ENCODE peak calls at places on chromosomes 4 and X, in nine cellular contexts. One of them, this sample, is unnamed.
A peak's percentile ranks its signal among the peaks of the same experiment; 100 is the strongest.

GRCh38 chr4:153067376-153067775 is 131.3 kb downstream of the FHDC1 start:
- DNase-seq in hypothalamus: no peak
- DNase-seq in activated CD4-positive, alpha-beta memory T cell treated with anti-CD3 and anti-CD28 coated beads for 36 hours: no peak
- DNase-seq in effector memory CD8-positive, alpha-beta T cell: no peak
- DNase-seq in GM23338: peak; percentile 30
- DNase-seq in fibroblast of pulmonary artery: peak; percentile 14
- DNase-seq in NCI-H187: no peak
- DNase-seq in EL: peak; percentile 51
- DNase-seq in neural crest cell: no peak
- DNase-seq in this sample: no peak

GRCh38 chr4:6474053-6474568 is 1.7 kb upstream of the PPP2R2C start:
- DNase-seq in effector memory CD8-positive, alpha-beta T cell: no peak
- DNase-seq in hypothalamus: no peak
- DNase-seq in EL: no peak
- DNase-seq in GM23338: peak; percentile 68
- DNase-seq in neural crest cell: no peak
- DNase-seq in NCI-H187: no peak
- DNase-seq in fibroblast of pulmonary artery: no peak
- DNase-seq in activated CD4-positive, alpha-beta memory T cell treated with anti-CD3 and anti-CD28 coated beads for 36 hours: no peak
- DNase-seq in this sample: no peak

GRCh38 chr4:119646347-119647071 is 17.9 kb upstream of the PDE5A start:
- DNase-seq in NCI-H187: no peak
- DNase-seq in activated CD4-positive, alpha-beta memory T cell treated with anti-CD3 and anti-CD28 coated beads for 36 hours: no peak
- DNase-seq in effector memory CD8-positive, alpha-beta T cell: no peak
- DNase-seq in EL: no peak
- DNase-seq in hypothalamus: no peak
- DNase-seq in fibroblast of pulmonary artery: peak; percentile 49
- DNase-seq in neural crest cell: no peak
- DNase-seq in GM23338: no peak
- DNase-seq in this sample: no peak

GRCh38 chr4:29581469-29581868 is 1138.7 kb upstream of the PCDH7 start:
- DNase-seq in GM23338: no peak
- DNase-seq in fibroblast of pulmonary artery: peak; percentile 50
- DNase-seq in EL: no peak
- DNase-seq in hypothalamus: no peak
- DNase-seq in neural crest cell: no peak
- DNase-seq in NCI-H187: no peak
- DNase-seq in activated CD4-positive, alpha-beta memory T cell treated with anti-CD3 and anti-CD28 coated beads for 36 hours: no peak
- DNase-seq in effector memory CD8-positive, alpha-beta T cell: no peak
- DNase-seq in this sample: no peak

GRCh38 chr4:186225848-186226247 is 1.5 kb upstream of the KLKB1 start:
- DNase-seq in GM23338: no peak
- DNase-seq in effector memory CD8-positive, alpha-beta T cell: no peak
- DNase-seq in NCI-H187: no peak
- DNase-seq in activated CD4-positive, alpha-beta memory T cell treated with anti-CD3 and anti-CD28 coated beads for 36 hours: no peak
- DNase-seq in neural crest cell: no peak
- DNase-seq in hypothalamus: no peak
- DNase-seq in fibroblast of pulmonary artery: no peak
- DNase-seq in EL: no peak
- DNase-seq in this sample: no peak

GRCh38 chrX:103063918-103064434 is at the start of gene BEX1:
- DNase-seq in fibroblast of pulmonary artery: peak; percentile 65
- DNase-seq in effector memory CD8-positive, alpha-beta T cell: no peak
- DNase-seq in neural crest cell: peak; percentile 39
- DNase-seq in activated CD4-positive, alpha-beta memory T cell treated with anti-CD3 and anti-CD28 coated beads for 36 hours: peak; percentile 31
- DNase-seq in EL: peak; percentile 84
- DNase-seq in GM23338: peak; percentile 80
- DNase-seq in NCI-H187: peak; percentile 11
- DNase-seq in hypothalamus: peak; percentile 57
- DNase-seq in this sample: no peak

GRCh38 chr4:4946416-4946815 is 72.8 kb downstream of the CYTL1 start:
- DNase-seq in GM23338: no peak
- DNase-seq in activated CD4-positive, alpha-beta memory T cell treated with anti-CD3 and anti-CD28 coated beads for 36 hours: no peak
- DNase-seq in hypothalamus: no peak
- DNase-seq in neural crest cell: no peak
- DNase-seq in NCI-H187: no peak
- DNase-seq in effector memory CD8-positive, alpha-beta T cell: no peak
- DNase-seq in fibroblast of pulmonary artery: no peak
- DNase-seq in EL: no peak
- DNase-seq in this sample: no peak

GRCh38 chrX:43000121-43000520 is 222.2 kb upstream of the PPP1R2C start:
- DNase-seq in hypothalamus: no peak
- DNase-seq in fibroblast of pulmonary artery: no peak
- DNase-seq in NCI-H187: no peak
- DNase-seq in EL: no peak
- DNase-seq in effector memory CD8-positive, alpha-beta T cell: no peak
- DNase-seq in neural crest cell: no peak
- DNase-seq in GM23338: no peak
- DNase-seq in activated CD4-positive, alpha-beta memory T cell treated with anti-CD3 and anti-CD28 coated beads for 36 hours: no peak
- DNase-seq in this sample: no peak

GRCh38 chr4:141416677-141417363 is 196.1 kb downstream of the ZNF330 start:
- DNase-seq in EL: no peak
- DNase-seq in hypothalamus: no peak
- DNase-seq in fibroblast of pulmonary artery: no peak
- DNase-seq in neural crest cell: no peak
- DNase-seq in NCI-H187: no peak
- DNase-seq in effector memory CD8-positive, alpha-beta T cell: no peak
- DNase-seq in activated CD4-positive, alpha-beta memory T cell treated with anti-CD3 and anti-CD28 coated beads for 36 hours: no peak
- DNase-seq in GM23338: peak; percentile 22
- DNase-seq in this sample: no peak

GRCh38 chr4:69497081-69497480 is 1.4 kb upstream of the UGT2B4 start:
- DNase-seq in activated CD4-positive, alpha-beta memory T cell treated with anti-CD3 and anti-CD28 coated beads for 36 hours: no peak
- DNase-seq in EL: peak; percentile 33
- DNase-seq in hypothalamus: no peak
- DNase-seq in effector memory CD8-positive, alpha-beta T cell: no peak
- DNase-seq in GM23338: no peak
- DNase-seq in neural crest cell: no peak
- DNase-seq in NCI-H187: no peak
- DNase-seq in fibroblast of pulmonary artery: peak; percentile 17
- DNase-seq in this sample: no peak

GRCh38 chr4:82954212-82954611 is 53.7 kb downstream of the THAP9 start:
- DNase-seq in GM23338: no peak
- DNase-seq in activated CD4-positive, alpha-beta memory T cell treated with anti-CD3 and anti-CD28 coated beads for 36 hours: no peak
- DNase-seq in neural crest cell: no peak
- DNase-seq in EL: no peak
- DNase-seq in fibroblast of pulmonary artery: no peak
- DNase-seq in hypothalamus: no peak
- DNase-seq in NCI-H187: no peak
- DNase-seq in effector memory CD8-positive, alpha-beta T cell: no peak
- DNase-seq in this sample: no peak

GRCh38 chr4:153467154-153467896 is 1.2 kb downstream of the TMEM131L start:
- DNase-seq in activated CD4-positive, alpha-beta memory T cell treated with anti-CD3 and anti-CD28 coated beads for 36 hours: peak; percentile 68
- DNase-seq in effector memory CD8-positive, alpha-beta T cell: no peak
- DNase-seq in hypothalamus: no peak
- DNase-seq in fibroblast of pulmonary artery: no peak
- DNase-seq in EL: peak; percentile 22
- DNase-seq in NCI-H187: peak; percentile 56
- DNase-seq in neural crest cell: no peak
- DNase-seq in GM23338: peak; percentile 83
- DNase-seq in this sample: no peak

GRCh38 chrX:96924581-96924980 is 40.9 kb downstream of the RPA4 start:
- DNase-seq in EL: no peak
- DNase-seq in GM23338: no peak
- DNase-seq in effector memory CD8-positive, alpha-beta T cell: no peak
- DNase-seq in fibroblast of pulmonary artery: peak; percentile 13
- DNase-seq in activated CD4-positive, alpha-beta memory T cell treated with anti-CD3 and anti-CD28 coated beads for 36 hours: no peak
- DNase-seq in neural crest cell: no peak
- DNase-seq in hypothalamus: no peak
- DNase-seq in NCI-H187: no peak
- DNase-seq in this sample: no peak

GRCh38 chr4:174381419-174381818 is 97.7 kb downstream of the CEP44 start:
- DNase-seq in hypothalamus: no peak
- DNase-seq in activated CD4-positive, alpha-beta memory T cell treated with anti-CD3 and anti-CD28 coated beads for 36 hours: no peak
- DNase-seq in effector memory CD8-positive, alpha-beta T cell: no peak
- DNase-seq in GM23338: no peak
- DNase-seq in fibroblast of pulmonary artery: no peak
- DNase-seq in EL: no peak
- DNase-seq in NCI-H187: no peak
- DNase-seq in neural crest cell: no peak
- DNase-seq in this sample: no peak

GRCh38 chrX:77668391-77669237 is 117.4 kb downstream of the ATRX start:
- DNase-seq in effector memory CD8-positive, alpha-beta T cell: no peak
- DNase-seq in fibroblast of pulmonary artery: peak; percentile 63
- DNase-seq in activated CD4-positive, alpha-beta memory T cell treated with anti-CD3 and anti-CD28 coated beads for 36 hours: no peak
- DNase-seq in NCI-H187: no peak
- DNase-seq in neural crest cell: no peak
- DNase-seq in GM23338: no peak
- DNase-seq in EL: peak; percentile 41
- DNase-seq in hypothalamus: no peak
- DNase-seq in this sample: no peak

GRCh38 chrX:153886915-153887314 is 942 bp upstream of the L1CAM start:
- DNase-seq in activated CD4-positive, alpha-beta memory T cell treated with anti-CD3 and anti-CD28 coated beads for 36 hours: no peak
- DNase-seq in NCI-H187: no peak
- DNase-seq in effector memory CD8-positive, alpha-beta T cell: no peak
- DNase-seq in GM23338: peak; percentile 63
- DNase-seq in EL: peak; percentile 72
- DNase-seq in neural crest cell: no peak
- DNase-seq in fibroblast of pulmonary artery: no peak
- DNase-seq in hypothalamus: no peak
- DNase-seq in this sample: no peak

GRCh38 chr4:118957683-118958082 is 69.0 kb downstream of the SYNPO2 start:
- DNase-seq in GM23338: no peak
- DNase-seq in activated CD4-positive, alpha-beta memory T cell treated with anti-CD3 and anti-CD28 coated beads for 36 hours: no peak
- DNase-seq in effector memory CD8-positive, alpha-beta T cell: no peak
- DNase-seq in fibroblast of pulmonary artery: peak; percentile 19
- DNase-seq in EL: no peak
- DNase-seq in hypothalamus: no peak
- DNase-seq in NCI-H187: no peak
- DNase-seq in neural crest cell: no peak
- DNase-seq in this sample: no peak

GRCh38 chr4:26139310-26139924 is 181.4 kb upstream of the RBPJ start:
- DNase-seq in NCI-H187: no peak
- DNase-seq in fibroblast of pulmonary artery: no peak
- DNase-seq in neural crest cell: no peak
- DNase-seq in EL: no peak
- DNase-seq in GM23338: no peak
- DNase-seq in activated CD4-positive, alpha-beta memory T cell treated with anti-CD3 and anti-CD28 coated beads for 36 hours: peak; percentile 49
- DNase-seq in effector memory CD8-positive, alpha-beta T cell: no peak
- DNase-seq in hypothalamus: no peak
- DNase-seq in this sample: no peak

GRCh38 chr4:187301923-187302322 is 578.3 kb upstream of the FAT1 start:
- DNase-seq in hypothalamus: no peak
- DNase-seq in GM23338: no peak
- DNase-seq in NCI-H187: no peak
- DNase-seq in effector memory CD8-positive, alpha-beta T cell: no peak
- DNase-seq in activated CD4-positive, alpha-beta memory T cell treated with anti-CD3 and anti-CD28 coated beads for 36 hours: no peak
- DNase-seq in EL: no peak
- DNase-seq in fibroblast of pulmonary artery: no peak
- DNase-seq in neural crest cell: no peak
- DNase-seq in this sample: no peak

GRCh38 chr4:71222661-71223060 is 116.2 kb upstream of the SLC4A4 start:
- DNase-seq in EL: peak; percentile 41
- DNase-seq in effector memory CD8-positive, alpha-beta T cell: no peak
- DNase-seq in GM23338: no peak
- DNase-seq in hypothalamus: no peak
- DNase-seq in fibroblast of pulmonary artery: no peak
- DNase-seq in activated CD4-positive, alpha-beta memory T cell treated with anti-CD3 and anti-CD28 coated beads for 36 hours: no peak
- DNase-seq in neural crest cell: no peak
- DNase-seq in NCI-H187: no peak
- DNase-seq in this sample: no peak

GRCh38 chr4:38316045-38316444 is 348.0 kb upstream of the KLF3 start:
- DNase-seq in GM23338: no peak
- DNase-seq in neural crest cell: no peak
- DNase-seq in effector memory CD8-positive, alpha-beta T cell: no peak
- DNase-seq in activated CD4-positive, alpha-beta memory T cell treated with anti-CD3 and anti-CD28 coated beads for 36 hours: no peak
- DNase-seq in hypothalamus: no peak
- DNase-seq in fibroblast of pulmonary artery: no peak
- DNase-seq in EL: no peak
- DNase-seq in NCI-H187: no peak
- DNase-seq in this sample: no peak

GRCh38 chrX:119574394-119575266 is at the start of gene UBE2A:
- DNase-seq in fibroblast of pulmonary artery: peak; percentile 93
- DNase-seq in hypothalamus: peak; percentile 57
- DNase-seq in EL: peak; percentile 89
- DNase-seq in GM23338: peak; percentile 93
- DNase-seq in activated CD4-positive, alpha-beta memory T cell treated with anti-CD3 and anti-CD28 coated beads for 36 hours: peak; percentile 92
- DNase-seq in neural crest cell: peak; percentile 76
- DNase-seq in NCI-H187: peak; percentile 54
- DNase-seq in effector memory CD8-positive, alpha-beta T cell: peak; percentile 86
- DNase-seq in this sample: peak; percentile 84

GRCh38 chrX:120736989-120737388 is 107.1 kb upstream of the C1GALT1C1 start:
- DNase-seq in fibroblast of pulmonary artery: no peak
- DNase-seq in effector memory CD8-positive, alpha-beta T cell: no peak
- DNase-seq in NCI-H187: no peak
- DNase-seq in activated CD4-positive, alpha-beta memory T cell treated with anti-CD3 and anti-CD28 coated beads for 36 hours: peak; percentile 19
- DNase-seq in hypothalamus: no peak
- DNase-seq in GM23338: no peak
- DNase-seq in neural crest cell: no peak
- DNase-seq in EL: peak; percentile 55
- DNase-seq in this sample: no peak

GRCh38 chr4:76740192-76740591 is 157.8 kb downstream of the SOWAHB start:
- DNase-seq in effector memory CD8-positive, alpha-beta T cell: no peak
- DNase-seq in hypothalamus: no peak
- DNase-seq in EL: no peak
- DNase-seq in NCI-H187: no peak
- DNase-seq in GM23338: no peak
- DNase-seq in neural crest cell: no peak
- DNase-seq in activated CD4-positive, alpha-beta memory T cell treated with anti-CD3 and anti-CD28 coated beads for 36 hours: no peak
- DNase-seq in fibroblast of pulmonary artery: no peak
- DNase-seq in this sample: no peak

GRCh38 chr4:88291003-88291402 is 6.6 kb upstream of the PPM1K start:
- DNase-seq in EL: no peak
- DNase-seq in neural crest cell: no peak
- DNase-seq in GM23338: peak; percentile 28
- DNase-seq in fibroblast of pulmonary artery: peak; percentile 55
- DNase-seq in hypothalamus: no peak
- DNase-seq in effector memory CD8-positive, alpha-beta T cell: no peak
- DNase-seq in NCI-H187: no peak
- DNase-seq in activated CD4-positive, alpha-beta memory T cell treated with anti-CD3 and anti-CD28 coated beads for 36 hours: no peak
- DNase-seq in this sample: no peak

GRCh38 chr4:37219251-37219650 is 25.3 kb upstream of the NWD2 start:
- DNase-seq in EL: no peak
- DNase-seq in hypothalamus: no peak
- DNase-seq in activated CD4-positive, alpha-beta memory T cell treated with anti-CD3 and anti-CD28 coated beads for 36 hours: no peak
- DNase-seq in neural crest cell: no peak
- DNase-seq in effector memory CD8-positive, alpha-beta T cell: no peak
- DNase-seq in GM23338: no peak
- DNase-seq in NCI-H187: no peak
- DNase-seq in fibroblast of pulmonary artery: no peak
- DNase-seq in this sample: no peak

GRCh38 chr4:7264694-7265093 is 72.4 kb downstream of the SORCS2 start:
- DNase-seq in EL: no peak
- DNase-seq in NCI-H187: no peak
- DNase-seq in effector memory CD8-positive, alpha-beta T cell: no peak
- DNase-seq in fibroblast of pulmonary artery: no peak
- DNase-seq in hypothalamus: no peak
- DNase-seq in activated CD4-positive, alpha-beta memory T cell treated with anti-CD3 and anti-CD28 coated beads for 36 hours: no peak
- DNase-seq in GM23338: no peak
- DNase-seq in neural crest cell: no peak
- DNase-seq in this sample: no peak

GRCh38 chr4:89657931-89658700 is 178.8 kb downstream of the SNCA start:
- DNase-seq in effector memory CD8-positive, alpha-beta T cell: no peak
- DNase-seq in fibroblast of pulmonary artery: peak; percentile 71
- DNase-seq in activated CD4-positive, alpha-beta memory T cell treated with anti-CD3 and anti-CD28 coated beads for 36 hours: no peak
- DNase-seq in neural crest cell: no peak
- DNase-seq in NCI-H187: no peak
- DNase-seq in hypothalamus: no peak
- DNase-seq in EL: peak; percentile 9
- DNase-seq in GM23338: peak; percentile 61
- DNase-seq in this sample: peak; percentile 10

GRCh38 chr4:148716361-148717063 is 274.3 kb upstream of the NR3C2 start:
- DNase-seq in fibroblast of pulmonary artery: no peak
- DNase-seq in activated CD4-positive, alpha-beta memory T cell treated with anti-CD3 and anti-CD28 coated beads for 36 hours: no peak
- DNase-seq in hypothalamus: no peak
- DNase-seq in neural crest cell: no peak
- DNase-seq in EL: no peak
- DNase-seq in effector memory CD8-positive, alpha-beta T cell: no peak
- DNase-seq in NCI-H187: no peak
- DNase-seq in GM23338: peak; percentile 65
- DNase-seq in this sample: no peak